ENCODE peak calls at places on chromosomes 2 and 18, in four cellular contexts. O is tibial nerve, S is GM13976, J is H9. W is an unnamed sample.
A peak's percentile ranks its signal among the peaks of the same experiment; 100 is the strongest.

GRCh38 chr2:55168221-55169154 is 63.6 kb downstream of the CLHC1 start:
- DNase-seq in O (no peak), J (no peak), S (peak; percentile 48), W (peak; percentile 65)

GRCh38 chr18:68462148-68462547 is 252.8 kb downstream of the TMX3 start:
- DNase-seq in O (no peak), S (no peak), J (no peak), W (no peak)

GRCh38 chr2:63654959-63655358 is 66.2 kb downstream of the MDH1 start:
- DNase-seq in S (peak; percentile 26), J (no peak), O (no peak), W (no peak)

GRCh38 chr18:9594782-9595181 is 19.6 kb downstream of the PPP4R1 start:
- DNase-seq in S (no peak), J (no peak), O (no peak), W (no peak)

GRCh38 chr18:48833701-48834394 is 116.9 kb downstream of the SMAD7 start:
- DNase-seq in O (no peak), S (peak; percentile 84), J (peak; percentile 23), W (no peak)

GRCh38 chr2:67561411-67561965 is 164.4 kb downstream of the ETAA1 start:
- DNase-seq in S (no peak), O (no peak), J (no peak), W (no peak)

GRCh38 chr18:35000457-35000856 is 40.8 kb upstream of the MAPRE2 start:
- DNase-seq in S (no peak), J (no peak), O (no peak), W (no peak)

GRCh38 chr2:167200025-167200424 is 311.7 kb downstream of the XIRP2 start:
- DNase-seq in O (no peak), S (no peak), J (no peak), W (no peak)

GRCh38 chr2:190655570-190655969 is 6.7 kb downstream of the NAB1 start:
- DNase-seq in S (no peak), O (no peak), J (no peak), W (no peak)

GRCh38 chr2:108351889-108352288 is 25.9 kb upstream of the SULT1C4 start:
- DNase-seq in O (no peak), S (no peak), J (no peak), W (no peak)

GRCh38 chr2:69582582-69583176 is 60.9 kb downstream of the AAK1 start:
- DNase-seq in J (no peak), O (no peak), S (no peak), W (no peak)

GRCh38 chr2:172582656-172583055 is 26.8 kb downstream of the PDK1 start:
- DNase-seq in O (no peak), S (no peak), J (no peak), W (no peak)

GRCh38 chr2:95264626-95265025 is 9.6 kb upstream of the PROM2 start:
- DNase-seq in J (no peak), S (no peak), O (no peak), W (no peak)

GRCh38 chr18:63747006-63747405 is 28.2 kb upstream of the SERPINB7 start:
- DNase-seq in O (no peak), S (no peak), J (no peak), W (no peak)

GRCh38 chr2:225274751-225275150 is 124.8 kb upstream of the NYAP2 start:
- DNase-seq in J (no peak), S (no peak), O (no peak), W (no peak)